ENCODE peak calls at places on chromosome 22, in four cellular contexts. U is PC-3; D is NT2/D1; H is effector memory CD4-positive, alpha-beta T cell. C is an unnamed sample.

GRCh38 chr22:17266261-17266971 is 47.2 kb upstream of the ADA2 start:
- DNase-seq in D (peak; percentile 80), U (no peak), H (no peak), C (no peak)

GRCh38 chr22:31393890-31394289 is 5.5 kb upstream of the DRG1 start:
- DNase-seq in H (no peak), D (no peak), U (no peak), C (no peak)

GRCh38 chr22:46857142-46857825 is 94.8 kb downstream of the TBC1D22A start:
- DNase-seq in D (no peak), U (no peak), H (no peak), C (no peak)

GRCh38 chr22:44438481-44439131 is 59.4 kb downstream of the RTL6 start:
- DNase-seq in U (no peak), D (no peak), H (no peak), C (no peak)

GRCh38 chr22:46007003-46007847 is 30.3 kb upstream of the WNT7B start:
- DNase-seq in H (no peak), D (no peak), U (peak; percentile 92), C (no peak)

GRCh38 chr22:35617137-35617755 is at the start of gene MB:
- DNase-seq in D (no peak), H (no peak), U (no peak), C (no peak)

GRCh38 chr22:42639541-42640241 is 710 bp downstream of the ATP5MGL start:
- DNase-seq in U (no peak), D (no peak), H (no peak), C (no peak)

GRCh38 chr22:26318975-26319374 is 110.1 kb upstream of the ASPHD2 start:
- DNase-seq in D (no peak), H (no peak), U (peak; percentile 32), C (no peak)

GRCh38 chr22:46010951-46011626 is 34.1 kb upstream of the WNT7B start:
- DNase-seq in H (no peak), U (no peak), D (no peak), C (no peak)

GRCh38 chr22:17100621-17101020 is 15.8 kb downstream of the IL17RA start:
- DNase-seq in H (no peak), D (no peak), U (no peak), C (no peak)

GRCh38 chr22:21920341-21921183 is 32.1 kb downstream of the PPM1F start:
- DNase-seq in H (no peak), U (no peak), D (no peak), C (no peak)

GRCh38 chr22:28181332-28181731 is 262.3 kb upstream of the PITPNB start:
- DNase-seq in U (peak; percentile 3), D (no peak), H (no peak), C (no peak)

GRCh38 chr22:37242395-37242918 is 1.6 kb downstream of the RAC2 start:
- DNase-seq in U (peak; percentile 51), H (peak; percentile 87), D (no peak), C (no peak)

GRCh38 chr22:49689255-49689770 is 138.4 kb downstream of the BRD1 start:
- DNase-seq in H (no peak), U (no peak), D (no peak), C (no peak)
- H3K9me3 ChIP-seq in H (no peaks in the 10 kb centered on the region), U (no peaks in the 10 kb centered on the region), D (peaks cover 15% of the 10 kb centered on the region), C (peaks cover 43% of the 10 kb centered on the region)

GRCh38 chr22:32494971-32495370 is 20.4 kb downstream of the FBXO7 start:
- DNase-seq in H (no peak), U (no peak), D (no peak), C (no peak)
- H3K36me3 ChIP-seq in H (peaks cover 69% of the 10 kb centered on the region), U (peaks cover 33% of the 10 kb centered on the region), D (peaks cover 65% of the 10 kb centered on the region), C (peaks cover 9% of the 10 kb centered on the region)

GRCh38 chr22:11627798-11628650 is 3900.0 kb upstream of the OR11H1 start:
- DNase-seq in H (no peak), U (no peak), D (no peak), C (no peak)
- H3K9me3 ChIP-seq in H (peaks cover 16% of the 10 kb centered on the region), U (peaks cover 42% of the 10 kb centered on the region), D (peaks cover 33% of the 10 kb centered on the region), C (peaks cover 28% of the 10 kb centered on the region)

GRCh38 chr22:23278883-23279675 is 98.8 kb downstream of the BCR start:
- DNase-seq in H (no peak), U (peak; percentile 49), D (no peak), C (no peak)

GRCh38 chr22:23275751-23276150 is 95.4 kb downstream of the BCR start:
- DNase-seq in U (no peak), D (no peak), H (no peak), C (no peak)

GRCh38 chr22:23277583-23278295 is 97.4 kb downstream of the BCR start:
- DNase-seq in U (no peak), D (no peak), H (no peak), C (no peak)

GRCh38 chr22:23274891-23275694 is 94.8 kb downstream of the BCR start:
- DNase-seq in D (no peak), U (no peak), H (no peak), C (no peak)

GRCh38 chr22:23276656-23277582 is 96.6 kb downstream of the BCR start:
- DNase-seq in U (no peak), D (no peak), H (no peak), C (no peak)
- H3K36me3 ChIP-seq in U (no peaks in the 10 kb centered on the region), D (peaks cover 77% of the 10 kb centered on the region), H (peaks cover 26% of the 10 kb centered on the region), C (peaks cover 32% of the 10 kb centered on the region)

GRCh38 chr22:48362736-48363404 is 1464.8 kb downstream of the BRD1 start:
- DNase-seq in D (no peak), H (no peak), U (no peak), C (no peak)
- H3K9me3 ChIP-seq in D (no peaks in the 10 kb centered on the region), H (no peaks in the 10 kb centered on the region), U (no peaks in the 10 kb centered on the region), C (peaks cover 29% of the 10 kb centered on the region)

GRCh38 chr22:20819471-20819870 is 39.1 kb downstream of the PI4KA start:
- DNase-seq in H (no peak), D (no peak), U (no peak), C (no peak)
- H3K36me3 ChIP-seq in H (peaks cover 49% of the 10 kb centered on the region), D (peaks cover 42% of the 10 kb centered on the region), U (no peaks in the 10 kb centered on the region), C (no peaks in the 10 kb centered on the region)

GRCh38 chr22:48071305-48071704 is 1308.9 kb downstream of the TBC1D22A start:
- DNase-seq in D (no peak), H (no peak), U (no peak), C (no peak)
- H3K9me3 ChIP-seq in D (peaks cover 6% of the 10 kb centered on the region), H (no peaks in the 10 kb centered on the region), U (no peaks in the 10 kb centered on the region), C (peaks cover 37% of the 10 kb centered on the region)